ENCODE peak calls at places on chromosome 22, in five cellular contexts. M is activated T-helper 1 cell treated with Interleukin-2 at 50 U/mL for 16 hours, A is nucleus accumbens, Y is T-helper 22 cell, C is colonic mucosa. L is an unnamed sample.

GRCh38 chr22:48635825-48636224 is 1191.8 kb downstream of the BRD1 start:
- DNase-seq in Y (no peak), A (no peak), M (no peak), C (no peak), L (no peak)

GRCh38 chr22:25113316-25113721 is 86.3 kb upstream of the CRYBB3 start:
- DNase-seq in A (no peak), Y (no peak), M (no peak), C (peak; percentile 55), L (no peak)

GRCh38 chr22:36549033-36549432 is 20.1 kb upstream of the EIF3D start:
- DNase-seq in C (no peak), A (no peak), M (no peak), Y (no peak), L (no peak)

GRCh38 chr22:22037229-22037628 is 54.6 kb upstream of the TOP3B start:
- DNase-seq in A (no peak), Y (no peak), M (no peak), C (no peak), L (no peak)

GRCh38 chr22:49292909-49293308 is 534.8 kb downstream of the BRD1 start:
- DNase-seq in M (no peak), Y (no peak), C (no peak), A (no peak), L (no peak)

GRCh38 chr22:29207562-29208501 is 2.1 kb downstream of the EMID1 start:
- DNase-seq in M (no peak), A (no peak), C (no peak), Y (no peak), L (no peak)

GRCh38 chr22:42914511-42915076 is 57.5 kb upstream of the ARFGAP3 start:
- DNase-seq in M (no peak), Y (no peak), C (no peak), A (no peak), L (no peak)

GRCh38 chr22:44218071-44218470 is 37.3 kb downstream of the PARVG start:
- DNase-seq in M (no peak), C (no peak), Y (no peak), A (no peak), L (no peak)

GRCh38 chr22:35498026-35498425 is 42.6 kb upstream of the RASD2 start:
- DNase-seq in M (no peak), A (no peak), Y (no peak), C (no peak), L (no peak)

GRCh38 chr22:49723478-49724029 is 104.1 kb downstream of the BRD1 start:
- DNase-seq in A (no peak), M (no peak), Y (no peak), C (no peak), L (no peak)

GRCh38 chr22:17698948-17699347 is 60.4 kb downstream of the BCL2L13 start:
- DNase-seq in A (no peak), Y (no peak), M (no peak), C (no peak), L (no peak)

GRCh38 chr22:25437414-25438160 is 126.9 kb upstream of the GRK3 start:
- DNase-seq in C (no peak), M (no peak), A (no peak), Y (no peak), L (peak; percentile 5)

GRCh38 chr22:20131856-20132685 is 467 bp downstream of the ZDHHC8 start:
- DNase-seq in Y (peak; percentile 12), C (no peak), A (no peak), M (no peak), L (no peak)

GRCh38 chr22:49721211-49721763 is 106.4 kb downstream of the BRD1 start:
- DNase-seq in A (no peak), C (no peak), M (no peak), Y (no peak), L (no peak)

GRCh38 chr22:31287818-31288495 is 4.3 kb downstream of the PIK3IP1 start:
- DNase-seq in Y (no peak), C (no peak), M (no peak), A (no peak), L (no peak)

GRCh38 chr22:18997925-18998315 is 61.8 kb upstream of the PRODH start:
- DNase-seq in C (no peak), M (no peak), A (peak; percentile 55), Y (no peak), L (no peak)

GRCh38 chr22:48301421-48301820 is 1526.3 kb downstream of the BRD1 start:
- DNase-seq in C (no peak), A (no peak), Y (no peak), M (no peak), L (no peak)

GRCh38 chr22:38218661-38219331 is 17.0 kb downstream of the MAFF start:
- DNase-seq in C (peak; percentile 85), Y (peak; percentile 55), M (no peak), A (no peak), L (no peak)

GRCh38 chr22:16959345-16959930 is 48.6 kb downstream of the GAB4 start:
- DNase-seq in A (no peak), C (no peak), Y (no peak), M (no peak), L (no peak)

GRCh38 chr22:20090730-20091240 is 10.7 kb downstream of the DGCR8 start:
- DNase-seq in M (no peak), A (no peak), C (no peak), Y (no peak), L (no peak)

GRCh38 chr22:50046481-50047245 is 11.4 kb downstream of the TTLL8 start:
- DNase-seq in A (no peak), Y (no peak), M (no peak), C (no peak), L (no peak)

GRCh38 chr22:44263547-44263946 is 49.2 kb downstream of the SHISAL1 start:
- DNase-seq in A (no peak), C (no peak), M (no peak), Y (no peak), L (no peak)

GRCh38 chr22:45880732-45881523 is 96.0 kb downstream of the WNT7B start:
- DNase-seq in A (peak; percentile 51), M (no peak), Y (no peak), C (no peak), L (peak; percentile 51)

GRCh38 chr22:31036671-31037550 is 44.2 kb upstream of the SMTN start:
- DNase-seq in M (no peak), C (peak; percentile 36), A (no peak), Y (no peak), L (no peak)

GRCh38 chr22:39535302-39535805 is 2.8 kb upstream of the RPS19BP1 start:
- DNase-seq in A (no peak), M (no peak), Y (no peak), C (no peak), L (no peak)

GRCh38 chr22:44735518-44736428 is 16.6 kb upstream of the ARHGAP8 start:
- DNase-seq in C (peak; percentile 89), Y (peak; percentile 54), A (peak; percentile 28), M (peak; percentile 69), L (peak; percentile 27)

GRCh38 chr22:30869996-30870395 is 98.6 kb downstream of the MORC2 start:
- DNase-seq in A (no peak), C (no peak), M (no peak), Y (no peak), L (no peak)

GRCh38 chr22:33272180-33272579 is 214.0 kb upstream of the SYN3 start:
- DNase-seq in A (no peak), M (no peak), C (peak; percentile 28), Y (no peak), L (no peak)

GRCh38 chr22:44676441-44677298 is 25.3 kb upstream of the PRR5 start:
- DNase-seq in C (peak; percentile 82), M (no peak), A (no peak), Y (no peak), L (no peak)

GRCh38 chr22:45008853-45009751 is 703 bp downstream of the PHF21B start:
- DNase-seq in Y (no peak), M (no peak), C (no peak), A (peak; percentile 46), L (no peak)